ENCODE peak calls at places on chromosome 10, in nine cellular contexts. C is IMR-90, Z is stomach, F is hepatocyte, G is OCI-LY7, N is PC-3, O is PC-9, P is DND-41, A is BE2C. K is an unnamed sample.
A peak's percentile ranks its signal among the peaks of the same experiment; 100 is the strongest.

GRCh38 chr10:44696496-44696895 is 214.6 kb upstream of the TMEM72 start:
- DNase-seq in P (no peak), G (no peak), C (peak; percentile 36), F (peak; percentile 39), A (no peak), N (no peak), O (no peak), Z (no peak), K (no peak)

GRCh38 chr10:117663750-117664149 is 121.2 kb downstream of the EMX2 start:
- DNase-seq in A (no peak), G (no peak), O (no peak), C (peak; percentile 28), P (no peak), Z (no peak), F (peak; percentile 81), N (peak; percentile 67), K (no peak)

GRCh38 chr10:103449208-103450144 is 2.7 kb downstream of the CALHM2 start:
- DNase-seq in C (no peak), N (no peak), G (no peak), F (no peak), A (no peak), Z (no peak), O (no peak), P (no peak), K (no peak)

GRCh38 chr10:20446794-20447193 is 450.3 kb downstream of the NEBL start:
- DNase-seq in C (no peak), F (no peak), Z (no peak), A (no peak), G (no peak), P (no peak), O (no peak), N (no peak), K (no peak)

GRCh38 chr10:13613519-13613918 is 26.8 kb downstream of the PRPF18 start:
- DNase-seq in F (peak; percentile 43), G (no peak), C (peak; percentile 68), Z (no peak), N (peak; percentile 7), P (no peak), O (no peak), A (no peak), K (peak; percentile 54)

GRCh38 chr10:131115801-131116200 is 195.7 kb downstream of the TCERG1L start:
- DNase-seq in N (no peak), G (no peak), O (no peak), A (no peak), F (no peak), C (no peak), P (no peak), Z (no peak), K (no peak)

GRCh38 chr10:34430685-34431084 is 384.4 kb downstream of the PARD3 start:
- DNase-seq in N (no peak), F (no peak), A (no peak), P (no peak), G (no peak), Z (no peak), C (no peak), O (no peak), K (no peak)

GRCh38 chr10:6985644-6986043 is 405.6 kb upstream of the PRKCQ start:
- DNase-seq in Z (no peak), F (no peak), A (no peak), N (no peak), C (no peak), P (no peak), G (no peak), O (no peak), K (no peak)

GRCh38 chr10:133458021-133458709 is 4.4 kb downstream of the SCART1 start:
- DNase-seq in Z (no peak), N (no peak), O (no peak), P (no peak), G (no peak), C (no peak), F (no peak), A (no peak), K (no peak)

GRCh38 chr10:116654816-116655215 is 34.1 kb downstream of the PNLIPRP2 start:
- DNase-seq in F (no peak), P (no peak), A (no peak), C (no peak), Z (no peak), N (peak; percentile 15), G (no peak), O (no peak), K (peak; percentile 22)

GRCh38 chr10:100330128-100330527 is at the start of gene PKD2L1:
- DNase-seq in O (no peak), F (no peak), Z (no peak), P (no peak), C (no peak), N (no peak), A (no peak), G (no peak), K (no peak)

GRCh38 chr10:8102708-8103401 is 48.4 kb downstream of the GATA3 start:
- DNase-seq in A (no peak), C (no peak), P (no peak), O (peak; percentile 25), Z (no peak), G (no peak), N (no peak), F (peak; percentile 19), K (no peak)

GRCh38 chr10:69491611-69492010 is 40.3 kb downstream of the TSPAN15 start:
- DNase-seq in Z (no peak), G (no peak), P (no peak), A (no peak), O (no peak), F (no peak), N (no peak), C (no peak), K (peak; percentile 44)

GRCh38 chr10:109773818-109774440 is 149.4 kb downstream of the XPNPEP1 start:
- DNase-seq in C (peak; percentile 43), G (peak; percentile 31), O (no peak), Z (no peak), N (peak; percentile 61), F (peak; percentile 57), P (no peak), A (no peak), K (no peak)

GRCh38 chr10:22724773-22725172 is 10.4 kb upstream of the PIP4K2A start:
- DNase-seq in N (no peak), C (no peak), F (no peak), P (no peak), Z (no peak), O (no peak), G (no peak), A (no peak), K (no peak)

GRCh38 chr10:1153253-1153763 is 97.1 kb downstream of the WDR37 start:
- DNase-seq in O (no peak), A (no peak), Z (no peak), P (peak; percentile 39), G (no peak), F (no peak), C (no peak), N (no peak), K (no peak)

GRCh38 chr10:22505923-22506685 is 160.8 kb downstream of the SPAG6 start:
- DNase-seq in O (no peak), F (peak; percentile 56), N (peak; percentile 30), A (peak; percentile 22), C (no peak), G (no peak), P (no peak), Z (peak; percentile 34), K (no peak)

GRCh38 chr10:35843524-35844171 is 201.6 kb upstream of the FZD8 start:
- DNase-seq in A (no peak), F (no peak), O (no peak), P (no peak), N (no peak), C (no peak), G (no peak), Z (peak; percentile 34), K (no peak)

GRCh38 chr10:94192974-94193373 is 169.8 kb downstream of the NOC3L start:
- DNase-seq in N (no peak), A (no peak), O (no peak), P (no peak), C (no peak), G (no peak), F (no peak), Z (no peak), K (no peak)

GRCh38 chr10:102151774-102152544 is at the start of gene NOLC1:
- DNase-seq in F (peak; percentile 99), O (peak; percentile 95), A (peak; percentile 97), Z (peak; percentile 99), G (peak; percentile 99), N (peak; percentile 97), C (peak; percentile 99), P (peak; percentile 100), K (peak; percentile 100)

GRCh38 chr10:50322075-50322474 is 70.8 kb upstream of the ASAH2 start:
- DNase-seq in O (no peak), A (no peak), N (peak; percentile 68), P (no peak), Z (no peak), F (no peak), G (no peak), C (peak; percentile 63), K (peak; percentile 1)

GRCh38 chr10:48931188-48931587 is 8.5 kb downstream of the LRRC18 start:
- DNase-seq in N (no peak), C (no peak), P (peak; percentile 14), Z (no peak), O (no peak), G (no peak), A (no peak), F (no peak), K (no peak)
- H3K9me3 ChIP-seq in N (no peaks in the 10 kb centered on the region), C (no peaks in the 10 kb centered on the region), P (no peaks in the 10 kb centered on the region), Z (no peaks in the 10 kb centered on the region), O (no peaks in the 10 kb centered on the region), G (no peaks in the 10 kb centered on the region), A (no peaks in the 10 kb centered on the region), F (no peaks in the 10 kb centered on the region), K (no peaks in the 10 kb centered on the region)

GRCh38 chr10:111035542-111035941 is 41.3 kb upstream of the ADRA2A start:
- DNase-seq in F (no peak), Z (no peak), P (no peak), G (no peak), A (no peak), N (no peak), O (no peak), C (peak; percentile 38), K (no peak)

GRCh38 chr10:111034598-111035310 is 42.1 kb upstream of the ADRA2A start:
- DNase-seq in G (no peak), A (no peak), Z (no peak), F (no peak), N (no peak), P (no peak), O (no peak), C (peak; percentile 34), K (no peak)

GRCh38 chr10:111030042-111030750 is 46.6 kb upstream of the ADRA2A start:
- DNase-seq in C (no peak), O (no peak), G (no peak), F (no peak), P (no peak), N (no peak), A (no peak), Z (no peak), K (no peak)
- H3K9me3 ChIP-seq in C (peaks cover 8% of the 10 kb centered on the region), O (no peaks in the 10 kb centered on the region), G (peaks cover 3% of the 10 kb centered on the region), F (no peaks in the 10 kb centered on the region), P (no peaks in the 10 kb centered on the region), N (no peaks in the 10 kb centered on the region), A (no peaks in the 10 kb centered on the region), Z (peaks cover 27% of the 10 kb centered on the region), K (no peaks in the 10 kb centered on the region)

GRCh38 chr10:18567343-18567856 is 84.0 kb downstream of the NSUN6 start:
- DNase-seq in G (no peak), A (no peak), Z (no peak), O (no peak), P (no peak), N (no peak), C (no peak), F (no peak), K (no peak)
- H3K9me3 ChIP-seq in G (peaks cover 29% of the 10 kb centered on the region), A (no peaks in the 10 kb centered on the region), Z (peaks cover 7% of the 10 kb centered on the region), O (no peaks in the 10 kb centered on the region), P (peaks cover 52% of the 10 kb centered on the region), N (no peaks in the 10 kb centered on the region), C (no peaks in the 10 kb centered on the region), F (no peaks in the 10 kb centered on the region), K (peaks cover 6% of the 10 kb centered on the region)

GRCh38 chr10:38050212-38050611 is 39.7 kb downstream of the ZNF33A start:
- DNase-seq in N (no peak), C (no peak), P (no peak), O (no peak), Z (no peak), A (no peak), F (no peak), G (no peak), K (no peak)
- H3K9me3 ChIP-seq in N (peaks cover 37% of the 10 kb centered on the region), C (peaks cover 4% of the 10 kb centered on the region), P (peaks cover 27% of the 10 kb centered on the region), O (peaks cover 4% of the 10 kb centered on the region), Z (peaks cover 56% of the 10 kb centered on the region), A (no peaks in the 10 kb centered on the region), F (peaks cover 41% of the 10 kb centered on the region), G (peaks cover 15% of the 10 kb centered on the region), K (peaks cover 3% of the 10 kb centered on the region)